ENCODE peak calls at places on chromosomes 11 and 22, in eight cellular contexts. G is uterus, N is K562, H is A549, D is thyroid gland, Y is ovary, P is HCT116, F is H1. U is an unnamed sample.

GRCh38 chr11:70490723-70491558 is 92.6 kb downstream of the CTTN start:
- DNase-seq in G (no peak), N (no peak), H (no peak), D (no peak), Y (no peak), P (no peak), F (no peak), U (no peak)

GRCh38 chr22:46584081-46584903 is 35.9 kb upstream of the GRAMD4 start:
- DNase-seq in G (no peak), N (no peak), H (no peak), D (no peak), Y (no peak), P (no peak), F (no peak), U (no peak)

GRCh38 chr11:84398017-84398626 is 1112.0 kb upstream of the CCDC90B start:
- DNase-seq in G (no peak), N (no peak), H (peak; percentile 4), D (peak; percentile 40), Y (no peak), P (no peak), F (no peak), U (no peak)

GRCh38 chr11:4921796-4922195 is 2.3 kb downstream of the OR51G1 start:
- DNase-seq in G (no peak), N (no peak), H (no peak), D (no peak), Y (no peak), P (no peak), F (no peak), U (no peak)

GRCh38 chr22:47083379-47083986 is 321.0 kb downstream of the TBC1D22A start:
- DNase-seq in G (no peak), N (no peak), H (no peak), D (no peak), Y (no peak), P (no peak), F (no peak), U (no peak)

GRCh38 chr22:43077121-43077877 is 11.9 kb downstream of the TTLL1 start:
- DNase-seq in G (no peak), N (no peak), H (no peak), D (no peak), Y (no peak), P (no peak), F (no peak), U (peak; percentile 69)

GRCh38 chr22:25853902-25854301 is 111.9 kb downstream of the MYO18B start:
- DNase-seq in G (no peak), N (peak; percentile 13), H (peak; percentile 3), D (no peak), Y (no peak), P (peak; percentile 6), F (no peak), U (no peak)

GRCh38 chr11:62122076-62122475 is 1.7 kb upstream of the INCENP start:
- DNase-seq in G (no peak), N (no peak), H (peak; percentile 11), D (peak; percentile 33), Y (no peak), P (peak; percentile 21), F (no peak), U (no peak)

GRCh38 chr11:28585007-28585406 is 476.8 kb downstream of the METTL15 start:
- DNase-seq in G (no peak), N (no peak), H (no peak), D (no peak), Y (no peak), P (no peak), F (no peak), U (no peak)

GRCh38 chr11:46149342-46149741 is 28.1 kb upstream of the PHF21A start:
- DNase-seq in G (no peak), N (no peak), H (no peak), D (no peak), Y (no peak), P (no peak), F (no peak), U (no peak)

GRCh38 chr22:41966607-41967240 is 2.5 kb upstream of the SEPTIN3 start:
- DNase-seq in G (no peak), N (peak; percentile 21), H (peak; percentile 15), D (no peak), Y (no peak), P (peak; percentile 48), F (no peak), U (no peak)

GRCh38 chr11:117337061-117337460 is 9.4 kb downstream of the CEP164 start:
- DNase-seq in G (no peak), N (no peak), H (no peak), D (no peak), Y (no peak), P (no peak), F (no peak), U (no peak)

GRCh38 chr22:28846994-28847393 is 36.4 kb upstream of the ZNRF3 start:
- DNase-seq in G (no peak), N (no peak), H (no peak), D (no peak), Y (no peak), P (no peak), F (no peak), U (no peak)

GRCh38 chr11:71459076-71459766 is 6.2 kb downstream of the NADSYN1 start:
- DNase-seq in G (no peak), N (no peak), H (no peak), D (no peak), Y (peak; percentile 30), P (no peak), F (no peak), U (no peak)

GRCh38 chr11:62999649-63000048 is 14.9 kb upstream of the SLC22A6 start:
- DNase-seq in G (no peak), N (no peak), H (no peak), D (peak; percentile 84), Y (no peak), P (no peak), F (no peak), U (no peak)

GRCh38 chr11:62146476-62147200 is 22.8 kb downstream of the INCENP start:
- DNase-seq in G (no peak), N (no peak), H (no peak), D (no peak), Y (no peak), P (no peak), F (no peak), U (no peak)

DNA sequence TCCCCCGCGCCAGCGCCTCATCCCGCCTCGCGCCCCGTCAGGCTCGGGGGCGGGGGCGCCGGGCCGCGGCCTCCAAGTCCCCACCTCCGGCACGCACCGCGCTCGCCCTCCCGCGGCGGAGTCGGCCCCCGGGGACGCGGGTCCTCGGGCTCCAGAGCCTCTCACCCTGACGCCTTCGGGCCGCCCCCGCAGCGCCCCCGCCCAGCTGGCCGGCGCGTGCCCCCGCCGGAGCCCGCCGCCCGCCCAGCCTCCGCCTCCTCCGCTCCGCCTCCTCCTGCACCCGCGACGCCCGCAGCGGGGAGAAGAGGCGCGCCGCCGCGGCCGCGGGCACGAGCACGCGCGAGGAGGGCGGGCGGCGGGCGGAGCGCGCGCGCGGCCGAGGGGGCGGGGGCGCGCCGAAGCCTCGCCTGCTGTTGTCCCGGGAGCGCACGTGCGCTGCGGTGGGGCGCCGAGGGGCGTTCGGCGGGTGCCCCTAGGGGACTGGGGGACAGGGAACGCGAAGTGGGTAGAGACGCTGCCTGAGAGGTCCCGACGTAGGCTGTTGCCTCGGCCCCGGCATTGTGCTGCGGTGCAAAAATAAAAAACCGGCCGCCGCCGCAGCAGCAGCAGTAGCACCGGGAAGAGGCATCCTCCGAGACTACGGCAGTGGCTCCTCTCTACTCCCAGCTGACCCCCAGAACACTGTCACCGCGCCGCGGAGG is 87.4 kb upstream of the ARHGAP32 start:
- DNase-seq in G (peak; percentile 71), N (no peak), H (peak; percentile 57), D (peak; percentile 77), Y (peak; percentile 90), P (peak; percentile 37), F (no peak), U (peak; percentile 91)
- TF ChIP-seq POLR2A in G (peak; percentile 38), N (no peak), H (peak; percentile 80), D (no peak), Y (peak; percentile 42), P (no peak), F (peak; percentile 64), U (no peak)

DNA sequence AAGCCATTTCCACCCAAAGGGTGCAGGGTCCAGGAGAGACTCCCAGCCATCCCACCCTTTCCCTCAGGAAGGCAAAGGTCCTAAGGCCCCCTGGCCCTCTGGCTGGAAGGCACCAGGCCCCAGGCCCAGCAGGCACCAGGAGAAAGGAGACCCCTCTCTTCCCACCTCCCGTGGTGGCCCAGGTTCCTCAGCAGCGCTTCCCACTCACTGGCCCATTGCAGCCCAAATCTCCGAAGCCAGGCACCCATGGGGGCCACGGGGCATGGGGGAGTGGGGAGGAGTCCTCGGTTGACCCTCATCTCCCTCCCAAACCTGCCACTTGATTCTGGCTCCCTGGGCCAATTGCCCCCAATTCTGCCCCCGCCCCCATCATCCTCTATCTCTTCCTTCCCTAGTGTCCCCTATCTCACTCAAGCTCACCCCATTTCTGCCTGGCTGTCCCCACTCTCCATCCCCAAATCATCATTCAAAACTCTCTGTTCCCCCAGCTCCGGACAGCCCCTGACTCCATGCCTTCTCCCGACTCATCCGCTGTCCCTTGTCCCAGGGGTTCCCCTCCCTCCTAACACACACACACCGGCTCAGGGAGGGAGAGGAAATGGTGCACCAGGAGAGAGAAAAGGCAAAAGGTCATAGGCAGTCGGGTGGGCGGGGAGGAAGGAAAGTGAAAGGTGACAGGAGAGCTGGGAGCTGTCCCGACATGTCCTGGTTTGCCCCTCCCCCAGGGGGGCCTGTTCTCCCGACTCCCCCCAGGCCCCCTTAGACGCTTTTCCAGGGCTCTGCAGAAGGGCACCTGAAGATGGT is 1.2 kb downstream of the LIF start:
- DNase-seq in G (no peak), N (no peak), H (no peak), D (peak; percentile 21), Y (no peak), P (no peak), F (no peak), U (no peak)
- H3K4me1 ChIP-seq in G (peaks cover 8% of the 10 kb centered on the region), N (no peaks in the 10 kb centered on the region), H (peaks cover 100% of the 10 kb centered on the region), D (peaks cover 11% of the 10 kb centered on the region), Y (peaks cover 6% of the 10 kb centered on the region), P (peaks cover 47% of the 10 kb centered on the region), F (peaks cover 20% of the 10 kb centered on the region), U (peaks cover 4% of the 10 kb centered on the region)

DNA sequence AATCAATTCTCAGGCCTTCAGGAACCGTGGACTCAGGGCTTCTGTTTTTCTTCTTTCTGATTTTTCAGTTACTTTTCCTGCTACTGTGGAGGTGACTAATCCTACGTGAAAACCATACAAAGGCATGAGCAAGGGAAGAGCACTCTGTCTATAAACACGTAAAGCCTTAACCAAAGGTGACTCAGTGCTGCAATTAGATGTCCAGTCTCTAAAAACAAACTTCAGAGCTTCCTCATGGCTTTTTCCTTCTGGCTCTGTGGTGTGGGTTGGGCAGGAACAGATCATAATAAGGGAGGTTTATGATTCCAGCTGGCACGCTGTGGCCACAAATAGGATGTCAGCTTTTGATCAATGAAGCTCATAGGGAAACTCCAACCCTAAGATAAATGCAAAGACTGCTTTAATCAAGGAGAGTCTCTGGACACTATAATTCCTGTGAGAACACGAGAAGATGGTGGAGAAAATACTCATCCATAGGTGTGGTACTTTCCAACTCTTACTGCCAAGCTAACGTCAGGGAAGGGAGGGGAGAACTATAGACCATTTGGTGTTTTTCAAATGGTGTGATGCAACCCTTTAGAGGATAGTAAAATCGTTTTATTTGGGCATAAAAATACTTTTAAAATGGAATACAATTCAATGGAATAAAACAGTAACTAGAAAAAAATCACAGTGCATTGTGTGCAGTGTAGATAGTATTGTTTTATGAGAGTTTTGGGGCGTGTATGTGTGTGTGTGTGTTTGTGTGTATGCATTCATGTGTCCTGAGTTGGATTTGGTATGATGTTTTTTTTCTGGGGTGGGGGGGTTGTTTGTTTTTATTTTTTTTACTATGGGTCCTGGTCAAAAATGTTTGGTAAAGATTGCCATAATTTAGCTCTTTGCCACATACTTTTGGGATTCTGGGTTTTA is at the start of gene NXPE2:
- DNase-seq in G (no peak), N (no peak), H (no peak), D (no peak), Y (no peak), P (no peak), F (no peak), U (no peak)
- H3K9me3 ChIP-seq in G (no peaks in the 10 kb centered on the region), N (no peaks in the 10 kb centered on the region), H (no peaks in the 10 kb centered on the region), D (no peaks in the 10 kb centered on the region), Y (no peaks in the 10 kb centered on the region), P (no peaks in the 10 kb centered on the region), F (peaks cover 9% of the 10 kb centered on the region), U (no peaks in the 10 kb centered on the region)

GRCh38 chr11:68121067-68121899 is at the start of gene CHKA:
- DNase-seq in G (peak; percentile 90), N (peak; percentile 98), H (peak; percentile 84), D (peak; percentile 95), Y (peak; percentile 96), P (peak; percentile 64), F (peak; percentile 70), U (peak; percentile 97)
- TF ChIP-seq POLR2A in G (peak; percentile 94), N (peak; percentile 77), H (peak; percentile 71), D (peak; percentile 98), Y (peak; percentile 85), P (peak; percentile 56), F (no peak), U (peak; percentile 83)

U was measured in heart left ventricle.